ENCODE peak calls at places on chromosome 14, in six cellular contexts. S is NCI-H1930, O is NCI-H2081, F is HuH-7.5, D is D341Med, C is IMR-90. Y is an unnamed sample.

GRCh38 chr14:92687681-92688433 is 60.6 kb downstream of the LGMN start:
- DNase-seq in C (no peak), F (no peak), S (peak), O (peak), D (peak), Y (no peak)

GRCh38 chr14:75069021-75069810 is at the start of gene ZC2HC1C:
- DNase-seq in C (peak), O (peak), S (peak), F (peak), D (peak), Y (peak)

GRCh38 chr14:86430807-86431206 is 900.9 kb downstream of the FLRT2 start:
- DNase-seq in S (no peak), O (no peak), F (no peak), C (peak), D (peak), Y (no peak)

GRCh38 chr14:71712478-71712877 is 219.8 kb upstream of the RGS6 start:
- DNase-seq in C (no peak), F (no peak), O (no peak), S (no peak), D (no peak), Y (no peak)

GRCh38 chr14:73239463-73240241 is 2.3 kb downstream of the PAPLN start:
- DNase-seq in S (no peak), O (no peak), D (no peak), F (no peak), C (peak), Y (no peak)

GRCh38 chr14:79549515-79549914 is 661.8 kb downstream of the DIO2 start:
- DNase-seq in O (no peak), S (no peak), C (peak), F (no peak), D (no peak), Y (no peak)

GRCh38 chr14:36967892-36968555 is 204.4 kb downstream of the SLC25A21 start:
- DNase-seq in C (no peak), D (no peak), F (no peak), S (no peak), O (no peak), Y (no peak)

GRCh38 chr14:26596722-26597030 is 1.2 kb downstream of the NOVA1 start:
- DNase-seq in O (no peak), S (no peak), F (peak), D (peak), C (peak), Y (no peak)

GRCh38 chr14:54813081-54813480 is 89.5 kb downstream of the GCH1 start:
- DNase-seq in C (no peak), O (no peak), D (no peak), F (no peak), S (no peak), Y (no peak)

GRCh38 chr14:37787879-37788494 is 192.6 kb downstream of the TTC6 start:
- DNase-seq in C (no peak), D (no peak), F (peak), O (no peak), S (no peak), Y (no peak)

GRCh38 chr14:101004954-101005353 is 101.4 kb upstream of the RTL1 start:
- DNase-seq in F (no peak), O (no peak), C (peak), D (no peak), S (no peak), Y (no peak)

GRCh38 chr14:55123101-55123500 is 6.0 kb upstream of the LGALS3 start:
- DNase-seq in S (no peak), O (no peak), C (peak), F (no peak), D (no peak), Y (no peak)

GRCh38 chr14:93027810-93028723 is 87.7 kb downstream of the ITPK1 start:
- DNase-seq in C (no peak), D (no peak), F (no peak), O (no peak), S (no peak), Y (no peak)

GRCh38 chr14:34283590-34283989 is 178.4 kb downstream of the SPTSSA start:
- DNase-seq in D (no peak), C (no peak), F (no peak), O (no peak), S (no peak), Y (no peak)

GRCh38 chr14:76053576-76054369 is 68.2 kb downstream of the IFT43 start:
- DNase-seq in F (no peak), S (no peak), O (no peak), D (no peak), C (no peak), Y (no peak)

GRCh38 chr14:42229976-42230375 is 623.3 kb downstream of the LRFN5 start:
- DNase-seq in O (no peak), F (no peak), D (no peak), S (no peak), C (no peak), Y (no peak)

GRCh38 chr14:71529855-71530254 is 402.4 kb upstream of the RGS6 start:
- DNase-seq in D (peak), S (no peak), O (no peak), F (no peak), C (no peak), Y (no peak)

GRCh38 chr14:105281354-105282097 is 19.3 kb downstream of the BRF1 start:
- DNase-seq in O (no peak), C (peak), F (peak), S (no peak), D (peak), Y (no peak)

GRCh38 chr14:103401223-103402214 is 16.3 kb downstream of the MARK3 start:
- DNase-seq in C (peak), D (no peak), S (no peak), F (no peak), O (no peak), Y (no peak)

GRCh38 chr14:30849983-30850382 is 24.4 kb upstream of the COCH start:
- DNase-seq in S (no peak), D (no peak), C (no peak), O (no peak), F (no peak), Y (no peak)

GRCh38 chr14:51848120-51848519 is 12.3 kb upstream of the GNG2 start:
- DNase-seq in O (no peak), C (no peak), F (no peak), D (no peak), S (no peak), Y (no peak)

GRCh38 chr14:104323551-104324175 is 185.3 kb downstream of the KIF26A start:
- DNase-seq in S (no peak), C (no peak), D (no peak), F (no peak), O (no peak), Y (no peak)

GRCh38 chr14:20508367-20508766 is 3.0 kb downstream of the RNASE10 start:
- DNase-seq in S (no peak), O (no peak), F (no peak), C (no peak), D (no peak), Y (no peak)

GRCh38 chr14:100065942-100066574 is 836 bp downstream of the EVL start:
- DNase-seq in C (no peak), D (no peak), O (no peak), F (no peak), S (no peak), Y (peak)

GRCh38 chr14:77409131-77409533 is 14.2 kb downstream of the NOXRED1 start:
- DNase-seq in S (no peak), D (no peak), C (no peak), O (no peak), F (no peak), Y (no peak)

GRCh38 chr14:89466460-89466859 is 49.4 kb upstream of the FOXN3 start:
- DNase-seq in D (no peak), F (no peak), S (no peak), C (no peak), O (no peak), Y (peak)

GRCh38 chr14:52032196-52032865 is 36.5 kb downstream of the NID2 start:
- DNase-seq in C (no peak), O (no peak), D (no peak), S (no peak), F (no peak), Y (no peak)

GRCh38 chr14:50397461-50398196 is 948 bp upstream of the CDKL1 start:
- DNase-seq in C (no peak), O (no peak), F (peak), D (no peak), S (no peak), Y (no peak)

GRCh38 chr14:63777024-63777423 is 49.2 kb upstream of the SGPP1 start:
- DNase-seq in C (peak), S (no peak), O (no peak), F (no peak), D (no peak), Y (no peak)

GRCh38 chr14:91885837-91886236 is 18.5 kb upstream of the TC2N start:
- DNase-seq in S (no peak), O (no peak), D (no peak), F (no peak), C (no peak), Y (no peak)

Y was measured in activated effector memory CD4-positive, alpha-beta T cell treated with Interleukin-2 at 50 U/mL for 16 hours.